ENCODE peak calls at places on chromosomes 5 and 9, in nine cellular contexts. M is neural progenitor cell, X is skeletal muscle cell, O is tibial nerve, Q is A549, P is spleen, I is fibroblast of pulmonary artery, U is left ventricle myocardium inferior, A is upper lobe of right lung. S is an unnamed sample.

GRCh38 chr9:134686896-134687295 is 45.3 kb downstream of the COL5A1 start:
- DNase-seq in M (no peak), X (no peak), O (no peak), Q (no peak), P (peak), I (no peak), U (no peak), A (no peak), S (no peak)

GRCh38 chr9:131237311-131237710 is 39.0 kb downstream of the FAM78A start:
- DNase-seq in M (no peak), X (no peak), O (no peak), Q (no peak), P (no peak), I (no peak), U (no peak), A (no peak), S (no peak)

GRCh38 chr5:128674837-128675446 is 136.9 kb upstream of the FBN2 start:
- DNase-seq in M (peak), X (no peak), O (peak), Q (peak), P (no peak), I (peak), U (no peak), A (no peak), S (peak)

GRCh38 chr5:35183243-35183955 is 46.9 kb downstream of the PRLR start:
- DNase-seq in M (peak), X (peak), O (peak), Q (peak), P (no peak), I (peak), U (peak), A (no peak), S (no peak)

GRCh38 chr9:18778846-18779245 is 254.2 kb downstream of the SAXO1 start:
- DNase-seq in M (no peak), X (no peak), O (no peak), Q (no peak), P (no peak), I (peak), U (no peak), A (no peak), S (no peak)

GRCh38 chr5:134541736-134542376 is 16.4 kb downstream of the JADE2 start:
- DNase-seq in M (peak), X (no peak), O (no peak), Q (no peak), P (no peak), I (peak), U (peak), A (peak), S (peak)

GRCh38 chr5:98770158-98770910 is 3.1 kb upstream of the RGMB start:
- DNase-seq in M (peak), X (no peak), O (peak), Q (peak), P (peak), I (peak), U (peak), A (peak), S (peak)

GRCh38 chr9:85909390-85909789 is 31.6 kb upstream of the NAA35 start:
- DNase-seq in M (no peak), X (no peak), O (no peak), Q (no peak), P (no peak), I (no peak), U (no peak), A (no peak), S (no peak)

GRCh38 chr5:139666551-139666950 is 18.4 kb downstream of the CXXC5 start:
- DNase-seq in M (no peak), X (no peak), O (no peak), Q (no peak), P (no peak), I (no peak), U (no peak), A (no peak), S (no peak)

GRCh38 chr9:133107961-133108793 is 12.9 kb downstream of the RALGDS start:
- DNase-seq in M (no peak), X (no peak), O (no peak), Q (no peak), P (peak), I (no peak), U (peak), A (peak), S (no peak)

GRCh38 chr5:34674226-34674625 is 18.1 kb downstream of the RAI14 start:
- DNase-seq in M (no peak), X (no peak), O (no peak), Q (no peak), P (no peak), I (peak), U (no peak), A (no peak), S (no peak)

GRCh38 chr9:128068656-128069221 is 707 bp downstream of the SLC25A25 start:
- DNase-seq in M (no peak), X (no peak), O (no peak), Q (no peak), P (peak), I (no peak), U (no peak), A (peak), S (no peak)

GRCh38 chr5:60101561-60101960 is 208.0 kb upstream of the PDE4D start:
- DNase-seq in M (no peak), X (no peak), O (no peak), Q (no peak), P (no peak), I (no peak), U (no peak), A (no peak), S (no peak)

DNA sequence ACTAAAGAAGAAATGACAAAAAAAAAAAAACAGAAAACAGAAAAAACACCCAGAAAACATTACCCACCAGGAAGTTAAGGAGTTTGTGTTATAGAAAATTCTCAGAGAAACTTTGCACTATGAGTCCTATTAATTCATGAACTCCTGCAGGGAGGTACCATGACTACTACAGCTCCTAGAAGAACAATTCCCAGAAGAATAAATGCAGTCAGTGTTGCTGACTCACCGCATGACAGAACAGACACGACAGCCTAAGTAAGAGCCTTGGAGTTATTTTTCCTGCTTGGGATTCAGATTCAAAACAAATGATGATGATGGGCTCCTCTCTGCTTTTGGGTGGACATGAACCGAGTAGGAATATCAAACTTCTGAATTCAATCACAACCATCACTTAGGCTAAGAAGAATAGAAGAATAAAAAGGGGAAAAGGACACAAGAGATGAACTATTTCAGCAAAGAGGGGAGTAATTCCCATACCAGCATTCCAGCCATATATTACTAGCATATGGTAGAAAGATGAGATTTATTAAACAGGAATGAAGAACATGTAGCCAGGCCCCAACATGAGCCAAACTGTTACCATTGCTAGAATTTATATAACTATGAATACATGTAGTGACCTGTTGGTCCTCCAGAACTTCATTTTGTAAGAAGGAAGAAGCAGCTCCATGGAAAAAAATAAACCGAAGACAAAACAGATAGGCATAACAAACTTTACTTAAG is 209.6 kb upstream of the PDE4D start:
- DNase-seq in M (no peak), X (peak), O (no peak), Q (peak), P (no peak), I (peak), U (no peak), A (no peak), S (no peak)
- H3K4me3 ChIP-seq in M (no peak), X (no peak), O (no peak), Q (no peak), P (no peak), I (no peak), U (no peak), A (no peak), S (no peak)

GRCh38 chr9:129235931-129236331 is 57.9 kb upstream of the IER5L start:
- DNase-seq in M (no peak), X (no peak), O (no peak), Q (no peak), P (peak), I (no peak), U (no peak), A (peak), S (no peak)
- H3K4me3 ChIP-seq in M (no peak), X (no peak), O (peak), Q (no peak), P (no peak), I (no peak), U (no peak), A (no peak), S (no peak)

DNA sequence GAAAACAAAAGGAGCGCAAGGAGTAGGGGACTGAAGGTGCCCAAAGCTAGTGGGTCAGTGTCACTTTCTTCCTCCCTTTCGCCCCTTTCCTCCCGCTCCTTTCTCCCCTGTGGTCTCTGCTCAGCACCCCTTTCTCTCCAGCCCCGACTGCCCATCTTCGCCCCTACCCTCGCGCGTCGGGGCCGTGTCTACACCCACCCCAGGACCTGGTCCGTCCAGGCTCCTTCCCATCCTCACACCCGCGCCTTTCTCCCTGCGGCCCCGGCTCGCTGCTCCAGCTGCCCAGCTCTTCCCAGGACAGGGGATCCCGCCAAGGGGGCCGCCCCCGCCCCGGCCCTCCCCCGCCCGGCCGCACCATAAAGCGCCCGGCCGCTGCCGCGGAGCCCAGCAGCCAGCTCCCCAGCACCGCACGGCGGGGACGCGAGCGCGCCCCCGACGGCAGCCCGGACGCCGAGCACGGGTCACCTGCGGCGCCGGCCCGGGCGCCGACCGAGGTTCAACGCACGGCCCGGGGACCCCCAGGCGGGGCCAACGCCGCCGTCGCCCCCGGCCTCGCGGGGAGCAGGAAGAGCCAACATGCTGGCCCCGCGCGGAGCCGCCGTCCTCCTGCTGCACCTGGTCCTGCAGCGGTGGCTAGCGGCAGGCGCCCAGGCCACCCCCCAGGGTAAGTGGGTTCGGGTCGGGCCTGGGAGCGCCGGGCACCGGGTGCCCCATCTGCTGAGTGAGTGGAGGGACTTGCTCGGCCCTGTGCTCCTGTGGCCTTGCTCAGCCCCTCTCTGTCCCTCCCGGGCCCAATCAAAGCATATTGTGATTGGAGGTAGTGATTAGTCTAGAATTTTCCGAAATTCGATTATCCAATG is at the start of gene THBS4:
- DNase-seq in M (peak), X (no peak), O (no peak), Q (no peak), P (no peak), I (no peak), U (peak), A (no peak), S (peak)
- H3K4me3 ChIP-seq in M (peak), X (peak), O (peak), Q (no peak), P (no peak), I (no peak), U (peak), A (no peak), S (peak)

DNA sequence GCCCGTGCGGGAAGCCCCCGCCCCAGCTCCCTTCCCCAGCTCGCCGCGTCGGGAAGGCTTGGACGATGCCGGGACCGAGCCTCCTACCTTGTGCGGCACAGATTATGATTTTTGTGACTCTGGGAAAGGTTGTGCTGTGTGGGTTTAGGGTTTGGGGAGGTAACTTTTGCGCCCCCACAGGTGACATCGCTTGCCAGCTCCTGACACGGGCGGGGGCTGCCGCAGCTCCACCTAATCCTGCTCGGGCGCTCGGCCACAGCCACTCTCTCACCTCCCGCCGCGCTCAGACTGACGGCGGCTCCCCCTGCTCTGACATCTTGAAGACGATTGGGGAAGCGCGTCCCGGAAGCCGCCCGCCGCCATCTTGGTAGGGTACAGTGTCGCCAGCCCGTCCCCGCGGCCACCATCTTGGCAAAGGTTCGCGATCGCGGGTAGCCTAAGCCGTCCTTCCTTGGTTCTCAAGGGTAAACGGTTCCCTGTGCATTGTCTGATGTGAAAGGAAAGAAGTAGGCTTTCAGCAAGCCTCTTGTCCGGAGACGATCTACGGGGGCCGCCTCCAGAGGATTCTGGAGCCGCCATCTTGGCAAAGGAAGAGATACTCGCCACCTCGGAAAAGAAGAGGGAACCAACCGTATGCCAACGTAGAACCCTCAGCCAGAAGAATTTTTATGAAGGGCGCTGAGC is 1.7 kb upstream of the NR3C1 start:
- DNase-seq in M (peak), X (peak), O (peak), Q (peak), P (peak), I (peak), U (peak), A (peak), S (peak)
- H3K4me3 ChIP-seq in M (peak), X (peak), O (peak), Q (peak), P (peak), I (peak), U (peak), A (peak), S (peak)

GRCh38 chr5:174504266-174504726 is 220.1 kb upstream of the MSX2 start:
- DNase-seq in M (no peak), X (no peak), O (no peak), Q (no peak), P (no peak), I (peak), U (no peak), A (no peak), S (no peak)
- H3K4me3 ChIP-seq in M (no peak), X (no peak), O (no peak), Q (no peak), P (no peak), I (peak), U (no peak), A (no peak), S (no peak)

GRCh38 chr9:123269316-123269715 is 930 bp upstream of the STRBP start:
- DNase-seq in M (no peak), X (no peak), O (no peak), Q (no peak), P (no peak), I (no peak), U (no peak), A (no peak), S (no peak)
- H3K4me3 ChIP-seq in M (peak), X (peak), O (peak), Q (peak), P (peak), I (peak), U (peak), A (peak), S (peak)